ENCODE peak calls at places on chromosomes 6 and 20, in six cellular contexts. P is H9; X is brain microvascular endothelial cell; E is activated effector memory CD4-positive, alpha-beta T cell treated with anti-CD3 and anti-CD28 coated beads, Interleukin-2, amount 50 U/mL, for 16 hours; F is T-helper 9 cell; J is kidney. M is an unnamed sample.

GRCh38 chr6:97778290-97779038 is 495.4 kb upstream of the MMS22L start:
- DNase-seq in P (peak; percentile 31), X (no peak), E (no peak), F (no peak), J (no peak), M (no peak)

GRCh38 chr6:28160233-28160632 is 18.6 kb downstream of the ZKSCAN8 start:
- DNase-seq in P (no peak), X (no peak), E (no peak), F (no peak), J (no peak), M (no peak)

GRCh38 chr6:102571236-102571908 is 1177.9 kb downstream of the GRIK2 start:
- DNase-seq in P (no peak), X (no peak), E (no peak), F (no peak), J (no peak), M (no peak)

GRCh38 chr20:47773381-47773786 is 11.9 kb downstream of the SULF2 start:
- DNase-seq in P (no peak), X (no peak), E (no peak), F (no peak), J (no peak), M (no peak)

GRCh38 chr20:46702447-46703203 is 6.8 kb upstream of the SLC2A10 start:
- DNase-seq in P (no peak), X (no peak), E (no peak), F (no peak), J (no peak), M (no peak)

GRCh38 chr6:117555882-117556498 is 46.3 kb downstream of the GOPC start:
- DNase-seq in P (no peak), X (peak; percentile 40), E (peak; percentile 83), F (peak; percentile 63), J (no peak), M (no peak)

GRCh38 chr20:24983896-24984295 is 8.7 kb downstream of the APMAP start:
- DNase-seq in P (no peak), X (no peak), E (no peak), F (no peak), J (no peak), M (no peak)

GRCh38 chr6:144248003-144248402 is 37.1 kb upstream of the UTRN start:
- DNase-seq in P (no peak), X (no peak), E (no peak), F (no peak), J (no peak), M (no peak)

GRCh38 chr6:57310817-57311157 is 6.6 kb upstream of the PRIM2 start:
- DNase-seq in P (no peak), X (no peak), E (no peak), F (no peak), J (no peak), M (no peak)

GRCh38 chr6:68642977-68643376 is 7.9 kb downstream of the ADGRB3 start:
- DNase-seq in P (no peak), X (no peak), E (no peak), F (no peak), J (no peak), M (no peak)

GRCh38 chr20:36644032-36644712 is 1.8 kb downstream of the SLA2 start:
- DNase-seq in P (no peak), X (no peak), E (peak; percentile 84), F (peak; percentile 50), J (no peak), M (no peak)

GRCh38 chr6:7650876-7651275 is 60.9 kb downstream of the SNRNP48 start:
- DNase-seq in P (no peak), X (peak; percentile 32), E (no peak), F (no peak), J (no peak), M (no peak)

GRCh38 chr20:20802328-20802727 is 89.9 kb upstream of the RALGAPA2 start:
- DNase-seq in P (no peak), X (no peak), E (no peak), F (no peak), J (no peak), M (no peak)

GRCh38 chr6:136410201-136411027 is 120.8 kb upstream of the BCLAF1 start:
- DNase-seq in P (no peak), X (no peak), E (no peak), F (no peak), J (no peak), M (no peak)

GRCh38 chr6:46103437-46103836 is 26.4 kb upstream of the ENPP4 start:
- DNase-seq in P (no peak), X (no peak), E (no peak), F (no peak), J (no peak), M (no peak)

GRCh38 chr6:5081955-5082354 is 3.2 kb upstream of the PPP1R3G start:
- DNase-seq in P (no peak), X (no peak), E (no peak), F (no peak), J (no peak), M (no peak)

GRCh38 chr6:147904416-147904815 is 395.9 kb downstream of the SAMD5 start:
- DNase-seq in P (no peak), X (no peak), E (no peak), F (no peak), J (no peak), M (no peak)

GRCh38 chr6:153852481-153852880 is 186.6 kb upstream of the OPRM1 start:
- DNase-seq in P (no peak), X (no peak), E (no peak), F (no peak), J (no peak), M (no peak)

GRCh38 chr6:142605922-142606321 is 304.1 kb downstream of the ADGRG6 start:
- DNase-seq in P (no peak), X (peak; percentile 66), E (no peak), F (no peak), J (no peak), M (no peak)

M was measured in RWPE2.